ENCODE peak calls at places on chromosomes 2 and 18, in four cellular contexts. One of them, this sample, is unnamed.

GRCh38 chr2:100742884-100743283 is 77.1 kb upstream of the NPAS2 start:
- DNase-seq in Right ventricle myocardium superior: no peak
- DNase-seq in glomerular endothelial cell: no peak
- DNase-seq in upper lobe of right lung: no peak
- DNase-seq in this sample: peak; percentile 39

GRCh38 chr2:72140621-72140960 is 7.1 kb downstream of the CYP26B1 start:
- DNase-seq in Right ventricle myocardium superior: peak; percentile 17
- DNase-seq in glomerular endothelial cell: no peak
- DNase-seq in upper lobe of right lung: no peak
- DNase-seq in this sample: no peak

GRCh38 chr2:213710164-213710563 is 425.9 kb downstream of the SPAG16 start:
- DNase-seq in Right ventricle myocardium superior: no peak
- DNase-seq in glomerular endothelial cell: no peak
- DNase-seq in upper lobe of right lung: no peak
- DNase-seq in this sample: no peak

GRCh38 chr2:27796991-27797752 is 25.7 kb downstream of the MRPL33 start:
- DNase-seq in Right ventricle myocardium superior: peak; percentile 78
- DNase-seq in glomerular endothelial cell: no peak
- DNase-seq in upper lobe of right lung: peak; percentile 71
- DNase-seq in this sample: peak; percentile 79

GRCh38 chr2:64328415-64328722 is 125.6 kb upstream of the LGALSL start:
- DNase-seq in Right ventricle myocardium superior: no peak
- DNase-seq in glomerular endothelial cell: no peak
- DNase-seq in upper lobe of right lung: no peak
- DNase-seq in this sample: no peak

GRCh38 chr2:159939946-159940345 is 122.5 kb downstream of the PLA2R1 start:
- DNase-seq in Right ventricle myocardium superior: no peak
- DNase-seq in glomerular endothelial cell: no peak
- DNase-seq in upper lobe of right lung: no peak
- DNase-seq in this sample: no peak

GRCh38 chr2:102502576-102502975 is 29.6 kb downstream of the SLC9A4 start:
- DNase-seq in Right ventricle myocardium superior: no peak
- DNase-seq in glomerular endothelial cell: no peak
- DNase-seq in upper lobe of right lung: no peak
- DNase-seq in this sample: no peak

GRCh38 chr2:50328680-50329079 is 703.3 kb downstream of the NRXN1 start:
- DNase-seq in Right ventricle myocardium superior: no peak
- DNase-seq in glomerular endothelial cell: no peak
- DNase-seq in upper lobe of right lung: no peak
- DNase-seq in this sample: no peak

GRCh38 chr2:159903404-159904126 is 105.6 kb upstream of the CD302 start:
- DNase-seq in Right ventricle myocardium superior: peak; percentile 41
- DNase-seq in glomerular endothelial cell: peak; percentile 20
- DNase-seq in upper lobe of right lung: no peak
- DNase-seq in this sample: peak; percentile 22

GRCh38 chr2:205687018-205687956 is 5.0 kb downstream of the NRP2 start:
- DNase-seq in Right ventricle myocardium superior: no peak
- DNase-seq in glomerular endothelial cell: no peak
- DNase-seq in upper lobe of right lung: no peak
- DNase-seq in this sample: no peak

GRCh38 chr2:151560289-151560688 is 150.6 kb downstream of the RIF1 start:
- DNase-seq in Right ventricle myocardium superior: no peak
- DNase-seq in glomerular endothelial cell: no peak
- DNase-seq in upper lobe of right lung: no peak
- DNase-seq in this sample: no peak

GRCh38 chr18:64659186-64659585 is 510.3 kb upstream of the LINC00305 start:
- DNase-seq in Right ventricle myocardium superior: no peak
- DNase-seq in glomerular endothelial cell: no peak
- DNase-seq in upper lobe of right lung: no peak
- DNase-seq in this sample: no peak

GRCh38 chr2:121974919-121975654 is 219.6 kb downstream of the TSN start:
- DNase-seq in Right ventricle myocardium superior: peak; percentile 58
- DNase-seq in glomerular endothelial cell: peak; percentile 83
- DNase-seq in upper lobe of right lung: no peak
- DNase-seq in this sample: peak; percentile 38

GRCh38 chr2:46298522-46299351 is 1.5 kb downstream of the EPAS1 start:
- DNase-seq in Right ventricle myocardium superior: peak; percentile 83
- DNase-seq in glomerular endothelial cell: no peak
- DNase-seq in upper lobe of right lung: peak; percentile 85
- DNase-seq in this sample: peak; percentile 81